ENCODE peak calls at places on chromosomes 12 and 14, in seven cellular contexts. One of them, this sample, is unnamed.

GRCh38 chr12:41932470-41932991 is 212.1 kb downstream of the GXYLT1 start:
- DNase-seq in suprapubic skin: peak
- DNase-seq in fibroblast of lung: peak
- DNase-seq in SK-N-SH: peak
- DNase-seq in choroid plexus epithelial cell: peak
- DNase-seq in CD4-positive, alpha-beta T cell: peak
- DNase-seq in lower leg skin: peak
- DNase-seq in this sample: no peak

GRCh38 chr12:44589697-44590096 is 286.4 kb downstream of the NELL2 start:
- DNase-seq in fibroblast of lung: peak
- DNase-seq in SK-N-SH: no peak
- DNase-seq in suprapubic skin: no peak
- DNase-seq in lower leg skin: no peak
- DNase-seq in CD4-positive, alpha-beta T cell: no peak
- DNase-seq in choroid plexus epithelial cell: peak
- DNase-seq in this sample: no peak

GRCh38 chr14:72332054-72332453 is 399.8 kb downstream of the RGS6 start:
- DNase-seq in CD4-positive, alpha-beta T cell: no peak
- DNase-seq in fibroblast of lung: no peak
- DNase-seq in lower leg skin: no peak
- DNase-seq in suprapubic skin: no peak
- DNase-seq in choroid plexus epithelial cell: no peak
- DNase-seq in SK-N-SH: no peak
- DNase-seq in this sample: no peak

GRCh38 chr14:101001311-101002069 is 98.0 kb upstream of the RTL1 start:
- DNase-seq in lower leg skin: no peak
- DNase-seq in SK-N-SH: no peak
- DNase-seq in choroid plexus epithelial cell: peak
- DNase-seq in fibroblast of lung: peak
- DNase-seq in CD4-positive, alpha-beta T cell: no peak
- DNase-seq in suprapubic skin: peak
- DNase-seq in this sample: no peak

GRCh38 chr12:50021071-50021470 is 4.2 kb downstream of the RACGAP1 start:
- DNase-seq in CD4-positive, alpha-beta T cell: no peak
- DNase-seq in suprapubic skin: no peak
- DNase-seq in SK-N-SH: no peak
- DNase-seq in choroid plexus epithelial cell: peak
- DNase-seq in fibroblast of lung: no peak
- DNase-seq in lower leg skin: no peak
- DNase-seq in this sample: no peak

GRCh38 chr14:74893614-74894091 is 11.9 kb downstream of the DLST start:
- DNase-seq in SK-N-SH: no peak
- DNase-seq in fibroblast of lung: no peak
- DNase-seq in lower leg skin: no peak
- DNase-seq in choroid plexus epithelial cell: no peak
- DNase-seq in suprapubic skin: no peak
- DNase-seq in CD4-positive, alpha-beta T cell: no peak
- DNase-seq in this sample: no peak

GRCh38 chr12:37546901-37547475 is 769.6 kb upstream of the ALG10B start:
- DNase-seq in lower leg skin: peak
- DNase-seq in CD4-positive, alpha-beta T cell: no peak
- DNase-seq in SK-N-SH: peak
- DNase-seq in fibroblast of lung: no peak
- DNase-seq in choroid plexus epithelial cell: no peak
- DNase-seq in suprapubic skin: no peak
- DNase-seq in this sample: peak

GRCh38 chr14:87076146-87076545 is 916.8 kb downstream of the GALC start:
- DNase-seq in choroid plexus epithelial cell: no peak
- DNase-seq in lower leg skin: no peak
- DNase-seq in SK-N-SH: no peak
- DNase-seq in CD4-positive, alpha-beta T cell: no peak
- DNase-seq in suprapubic skin: no peak
- DNase-seq in fibroblast of lung: no peak
- DNase-seq in this sample: no peak

GRCh38 chr14:103288076-103288766 is 45.8 kb upstream of the EIF5 start:
- DNase-seq in SK-N-SH: peak
- DNase-seq in fibroblast of lung: no peak
- DNase-seq in CD4-positive, alpha-beta T cell: no peak
- DNase-seq in lower leg skin: peak
- DNase-seq in choroid plexus epithelial cell: no peak
- DNase-seq in suprapubic skin: no peak
- DNase-seq in this sample: no peak

GRCh38 chr12:24560192-24560591 is 388.7 kb downstream of the BCAT1 start:
- DNase-seq in CD4-positive, alpha-beta T cell: no peak
- DNase-seq in fibroblast of lung: peak
- DNase-seq in SK-N-SH: no peak
- DNase-seq in suprapubic skin: no peak
- DNase-seq in lower leg skin: no peak
- DNase-seq in choroid plexus epithelial cell: peak
- DNase-seq in this sample: no peak

GRCh38 chr12:27063250-27063851 is 19.0 kb downstream of the C12orf71 start:
- DNase-seq in CD4-positive, alpha-beta T cell: no peak
- DNase-seq in SK-N-SH: no peak
- DNase-seq in lower leg skin: no peak
- DNase-seq in fibroblast of lung: no peak
- DNase-seq in suprapubic skin: no peak
- DNase-seq in choroid plexus epithelial cell: no peak
- DNase-seq in this sample: no peak

DNA sequence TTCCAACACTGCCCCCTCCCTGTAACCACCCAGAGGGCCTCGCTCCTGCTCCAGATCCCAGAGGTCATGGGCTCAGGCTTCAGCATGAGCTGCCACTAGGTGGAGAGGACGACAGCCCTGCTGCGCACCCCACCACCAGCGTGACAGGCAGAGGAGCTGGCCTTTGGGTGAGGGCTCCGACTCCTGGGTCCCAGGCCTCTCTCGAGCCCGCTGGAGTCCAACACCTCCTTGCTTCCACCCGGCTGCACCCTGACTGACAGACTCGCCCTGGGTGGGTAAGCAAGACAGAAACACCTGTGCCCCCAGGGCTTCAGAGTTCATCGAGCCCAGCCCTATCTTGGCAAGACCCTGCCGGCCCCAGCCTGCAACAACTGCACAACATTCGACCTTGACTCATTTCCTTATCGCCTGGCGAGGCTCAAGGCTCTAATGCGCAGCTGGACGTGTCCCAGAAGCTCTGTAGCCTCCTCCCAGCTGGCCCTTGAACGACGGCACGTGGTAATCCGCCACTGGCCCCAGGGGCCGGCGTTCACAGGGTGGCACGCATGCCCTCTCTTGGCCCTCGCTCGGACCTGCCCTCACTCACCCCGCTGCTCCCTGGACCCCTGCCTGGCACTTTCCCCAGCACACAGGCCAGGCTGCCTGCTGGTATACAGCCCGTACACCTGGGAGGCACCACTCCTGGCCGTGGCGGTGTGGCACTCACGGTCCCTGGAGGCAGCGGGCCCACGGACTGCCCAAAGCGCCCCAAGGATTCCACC is 28.0 kb downstream of the VPS37B start:
- DNase-seq in suprapubic skin: peak
- DNase-seq in lower leg skin: peak
- DNase-seq in fibroblast of lung: no peak
- DNase-seq in SK-N-SH: peak
- DNase-seq in choroid plexus epithelial cell: no peak
- DNase-seq in CD4-positive, alpha-beta T cell: no peak
- DNase-seq in this sample: no peak
- TF ChIP-seq CTCF in suprapubic skin: peak
- TF ChIP-seq CTCF in lower leg skin: no peak
- TF ChIP-seq CTCF in fibroblast of lung: peak
- TF ChIP-seq CTCF in SK-N-SH: peak
- TF ChIP-seq CTCF in choroid plexus epithelial cell: peak
- TF ChIP-seq CTCF in CD4-positive, alpha-beta T cell: no peak
- TF ChIP-seq CTCF in this sample: no peak

DNA sequence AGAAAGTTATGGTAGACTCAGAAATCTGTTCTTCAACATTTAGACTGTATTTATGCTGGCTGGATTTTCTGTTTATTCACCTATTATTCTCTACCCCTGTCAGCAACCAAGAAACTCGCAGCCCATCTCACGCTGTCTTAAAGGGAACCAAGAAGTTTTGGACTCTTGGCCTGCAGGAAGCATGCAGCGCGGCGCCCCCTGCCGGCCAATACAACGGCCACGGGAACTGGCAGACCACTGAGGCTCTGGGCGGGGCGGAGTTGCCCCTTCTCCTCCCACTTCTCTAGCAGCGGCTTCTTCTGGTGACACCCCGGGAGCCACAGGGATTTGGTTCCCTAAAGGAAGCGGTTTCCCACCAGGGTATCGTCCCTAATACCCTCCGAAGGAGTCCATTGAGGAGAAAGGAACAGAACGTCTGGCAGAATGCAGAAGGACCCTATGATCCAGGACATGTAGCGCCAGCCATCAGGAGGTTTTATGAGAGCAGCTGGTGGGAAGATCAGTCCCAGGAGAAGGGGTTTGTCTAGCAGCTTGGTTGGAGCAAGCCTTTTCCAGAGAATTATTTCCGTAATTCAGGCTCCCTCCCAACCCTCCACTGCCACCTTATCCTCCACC is 21.0 kb upstream of the RNASE2 start:
- DNase-seq in SK-N-SH: peak
- DNase-seq in lower leg skin: no peak
- DNase-seq in suprapubic skin: peak
- DNase-seq in CD4-positive, alpha-beta T cell: peak
- DNase-seq in fibroblast of lung: no peak
- DNase-seq in choroid plexus epithelial cell: peak
- DNase-seq in this sample: no peak
- TF ChIP-seq CTCF in SK-N-SH: peak
- TF ChIP-seq CTCF in lower leg skin: no peak
- TF ChIP-seq CTCF in suprapubic skin: peak
- TF ChIP-seq CTCF in CD4-positive, alpha-beta T cell: no peak
- TF ChIP-seq CTCF in fibroblast of lung: peak
- TF ChIP-seq CTCF in choroid plexus epithelial cell: peak
- TF ChIP-seq CTCF in this sample: peak

DNA sequence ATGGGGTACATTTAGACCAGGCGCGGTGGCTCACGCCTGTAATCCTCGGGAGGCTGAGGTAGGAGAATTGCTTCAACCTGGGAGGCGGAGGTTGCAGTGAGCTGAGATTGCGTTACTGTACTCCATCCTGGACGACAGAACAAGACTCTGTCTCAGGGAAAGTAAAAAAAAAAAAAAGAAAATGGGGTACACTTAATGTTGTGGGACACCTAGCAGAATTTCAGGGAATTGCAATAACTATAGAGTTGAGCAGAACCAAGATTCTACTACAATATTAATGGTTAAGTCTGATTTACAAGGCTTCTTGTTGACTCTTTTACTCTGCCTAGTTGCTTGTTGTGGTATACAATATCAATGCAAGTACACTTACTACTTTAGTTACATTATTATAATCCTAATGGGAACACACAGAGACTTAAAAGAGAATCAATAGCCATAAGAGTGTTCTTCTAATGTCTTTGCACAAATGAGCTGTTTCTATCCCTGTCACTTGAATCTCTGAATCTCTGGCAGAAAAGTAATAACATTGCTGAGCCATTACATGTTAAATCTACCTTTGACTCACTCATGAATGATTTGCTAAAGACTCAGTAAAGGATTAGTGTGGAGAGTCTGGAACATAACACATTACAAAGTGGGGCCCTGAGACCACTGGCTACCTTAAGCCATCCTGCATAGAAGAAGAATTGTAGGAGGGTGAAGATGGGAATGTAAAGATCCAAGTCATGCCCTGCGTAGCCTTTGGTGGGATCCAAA is 22.7 kb downstream of the BEST3 start:
- DNase-seq in lower leg skin: no peak
- DNase-seq in suprapubic skin: no peak
- DNase-seq in SK-N-SH: no peak
- DNase-seq in choroid plexus epithelial cell: peak
- DNase-seq in fibroblast of lung: peak
- DNase-seq in CD4-positive, alpha-beta T cell: no peak
- DNase-seq in this sample: no peak
- TF ChIP-seq CTCF in lower leg skin: no peak
- TF ChIP-seq CTCF in suprapubic skin: no peak
- TF ChIP-seq CTCF in SK-N-SH: peak
- TF ChIP-seq CTCF in choroid plexus epithelial cell: no peak
- TF ChIP-seq CTCF in fibroblast of lung: no peak
- TF ChIP-seq CTCF in CD4-positive, alpha-beta T cell: no peak
- TF ChIP-seq CTCF in this sample: peak

GRCh38 chr14:62709773-62710172 is 335.5 kb downstream of the KCNH5 start:
- DNase-seq in SK-N-SH: no peak
- DNase-seq in choroid plexus epithelial cell: no peak
- DNase-seq in lower leg skin: no peak
- DNase-seq in CD4-positive, alpha-beta T cell: no peak
- DNase-seq in suprapubic skin: no peak
- DNase-seq in fibroblast of lung: no peak
- DNase-seq in this sample: no peak

GRCh38 chr14:62711351-62712023 is 333.8 kb downstream of the KCNH5 start:
- DNase-seq in choroid plexus epithelial cell: no peak
- DNase-seq in suprapubic skin: no peak
- DNase-seq in SK-N-SH: no peak
- DNase-seq in CD4-positive, alpha-beta T cell: no peak
- DNase-seq in lower leg skin: no peak
- DNase-seq in fibroblast of lung: no peak
- DNase-seq in this sample: no peak

GRCh38 chr14:62710811-62711210 is 334.4 kb downstream of the KCNH5 start:
- DNase-seq in fibroblast of lung: no peak
- DNase-seq in suprapubic skin: no peak
- DNase-seq in choroid plexus epithelial cell: no peak
- DNase-seq in lower leg skin: no peak
- DNase-seq in CD4-positive, alpha-beta T cell: no peak
- DNase-seq in SK-N-SH: no peak
- DNase-seq in this sample: no peak

DNA sequence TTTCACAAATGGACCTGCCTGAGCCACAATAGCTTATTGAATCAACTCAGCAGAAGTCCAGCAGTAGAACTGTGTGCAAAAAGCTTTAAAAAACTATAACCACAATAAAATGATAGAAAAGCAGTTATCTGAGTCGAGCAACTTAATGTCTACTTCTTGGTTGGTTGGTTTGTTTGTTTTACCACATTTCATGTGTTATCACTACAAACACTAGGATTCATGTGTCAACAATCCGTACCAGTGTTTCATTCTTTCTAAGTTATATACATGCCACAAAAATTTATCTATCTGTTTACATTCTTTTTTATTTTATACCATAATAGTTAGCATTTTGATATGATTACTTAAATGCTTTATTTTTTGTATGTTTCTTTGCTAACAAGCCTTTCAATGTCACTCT is 339.0 kb downstream of the KCNH5 start:
- DNase-seq in fibroblast of lung: peak
- DNase-seq in lower leg skin: no peak
- DNase-seq in choroid plexus epithelial cell: no peak
- DNase-seq in suprapubic skin: no peak
- DNase-seq in SK-N-SH: no peak
- DNase-seq in CD4-positive, alpha-beta T cell: no peak
- DNase-seq in this sample: no peak
- TF ChIP-seq CTCF in fibroblast of lung: no peak
- TF ChIP-seq CTCF in lower leg skin: no peak
- TF ChIP-seq CTCF in choroid plexus epithelial cell: no peak
- TF ChIP-seq CTCF in suprapubic skin: no peak
- TF ChIP-seq CTCF in SK-N-SH: no peak
- TF ChIP-seq CTCF in CD4-positive, alpha-beta T cell: no peak
- TF ChIP-seq CTCF in this sample: no peak

GRCh38 chr12:47838286-47838931 is 18.7 kb upstream of the HDAC7 start:
- DNase-seq in SK-N-SH: peak
- DNase-seq in CD4-positive, alpha-beta T cell: no peak
- DNase-seq in suprapubic skin: peak
- DNase-seq in fibroblast of lung: no peak
- DNase-seq in lower leg skin: no peak
- DNase-seq in choroid plexus epithelial cell: peak
- DNase-seq in this sample: no peak
- TF ChIP-seq CTCF in SK-N-SH: peak
- TF ChIP-seq CTCF in CD4-positive, alpha-beta T cell: peak
- TF ChIP-seq CTCF in suprapubic skin: peak
- TF ChIP-seq CTCF in fibroblast of lung: peak
- TF ChIP-seq CTCF in lower leg skin: no peak
- TF ChIP-seq CTCF in choroid plexus epithelial cell: peak
- TF ChIP-seq CTCF in this sample: peak

GRCh38 chr14:62162998-62163589 is 400.9 kb downstream of the SNAPC1 start:
- DNase-seq in lower leg skin: no peak
- DNase-seq in fibroblast of lung: peak
- DNase-seq in SK-N-SH: peak
- DNase-seq in suprapubic skin: no peak
- DNase-seq in CD4-positive, alpha-beta T cell: no peak
- DNase-seq in choroid plexus epithelial cell: peak
- DNase-seq in this sample: no peak

GRCh38 chr14:62168564-62169155 is 406.4 kb downstream of the SNAPC1 start:
- DNase-seq in suprapubic skin: no peak
- DNase-seq in lower leg skin: no peak
- DNase-seq in SK-N-SH: no peak
- DNase-seq in CD4-positive, alpha-beta T cell: no peak
- DNase-seq in fibroblast of lung: no peak
- DNase-seq in choroid plexus epithelial cell: no peak
- DNase-seq in this sample: no peak
- TF ChIP-seq CTCF in suprapubic skin: no peak
- TF ChIP-seq CTCF in lower leg skin: no peak
- TF ChIP-seq CTCF in SK-N-SH: peak
- TF ChIP-seq CTCF in CD4-positive, alpha-beta T cell: no peak
- TF ChIP-seq CTCF in fibroblast of lung: peak
- TF ChIP-seq CTCF in choroid plexus epithelial cell: peak
- TF ChIP-seq CTCF in this sample: no peak

This sample was measured in osteocyte.